ENCODE peak calls at places on chromosomes 13 and 19, in six cellular contexts. M, E, O, C, R and D are unnamed samples.
A peak's percentile ranks its signal among the peaks of the same experiment; 100 is the strongest.

GRCh38 chr19:2552859-2553258 is 76.9 kb downstream of the GADD45B start:
- DNase-seq in M (no peak), C (no peak), E (no peak), O (no peak), R (peak; percentile 65), D (no peak)

GRCh38 chr13:29676535-29676934 is 81.0 kb upstream of the SLC7A1 start:
- DNase-seq in R (peak; percentile 41), E (no peak), C (peak; percentile 29), O (no peak), M (no peak), D (no peak)

GRCh38 chr19:46859637-46860124 is 1.1 kb upstream of the ARHGAP35 start:
- DNase-seq in O (no peak), R (no peak), M (no peak), E (no peak), C (peak; percentile 55), D (no peak)

GRCh38 chr19:35134601-35135091 is at the start of gene LGI4:
- DNase-seq in E (no peak), O (no peak), R (no peak), C (no peak), M (no peak), D (no peak)

GRCh38 chr13:64332048-64332447 is 2898.1 kb downstream of the PCDH9 start:
- DNase-seq in R (no peak), O (no peak), E (no peak), M (no peak), C (peak; percentile 10), D (no peak)

GRCh38 chr13:97310809-97311436 is 88.8 kb downstream of the MBNL2 start:
- DNase-seq in O (no peak), M (no peak), E (no peak), R (no peak), C (no peak), D (no peak)

GRCh38 chr13:97574926-97575325 is 141.0 kb downstream of the RAP2A start:
- DNase-seq in E (peak; percentile 48), O (no peak), C (peak; percentile 52), M (peak; percentile 46), R (peak; percentile 56), D (peak; percentile 72)

GRCh38 chr13:20197361-20197834 is 4.7 kb upstream of the GJB2 start:
- DNase-seq in R (peak; percentile 59), C (peak; percentile 56), O (peak; percentile 62), E (no peak), M (no peak), D (no peak)

GRCh38 chr13:111158136-111158805 is 43.2 kb downstream of the ARHGEF7 start:
- DNase-seq in R (no peak), O (no peak), C (no peak), M (no peak), E (no peak), D (no peak)

GRCh38 chr19:58566989-58567388 is 6.1 kb downstream of the MZF1 start:
- DNase-seq in O (no peak), E (no peak), C (no peak), R (no peak), M (no peak), D (no peak)

GRCh38 chr19:14772995-14773394 is 5.4 kb downstream of the ADGRE2 start:
- DNase-seq in M (no peak), O (no peak), C (no peak), E (no peak), R (no peak), D (no peak)

GRCh38 chr13:106867249-106867648 is 299.3 kb upstream of the ARGLU1 start:
- DNase-seq in R (no peak), E (no peak), C (no peak), O (no peak), M (no peak), D (no peak)

GRCh38 chr13:94298346-94298745 is 181.1 kb downstream of the DCT start:
- DNase-seq in M (no peak), E (no peak), O (no peak), R (no peak), C (no peak), D (no peak)

GRCh38 chr13:108615241-108615640 is 14.2 kb upstream of the MYO16 start:
- DNase-seq in C (no peak), O (no peak), E (no peak), R (no peak), M (no peak), D (no peak)

GRCh38 chr13:113297370-113297871 is 382 bp downstream of the LAMP1 start:
- DNase-seq in E (no peak), R (peak; percentile 51), C (no peak), O (no peak), M (peak; percentile 24), D (peak; percentile 45)

GRCh38 chr13:74036373-74036772 is 97.8 kb downstream of the KLF12 start:
- DNase-seq in R (no peak), O (no peak), M (peak; percentile 97), C (no peak), E (no peak), D (peak; percentile 81)

GRCh38 chr19:52703917-52704316 is 30.9 kb downstream of the ZNF611 start:
- DNase-seq in O (no peak), M (no peak), R (no peak), C (no peak), E (no peak), D (no peak)

GRCh38 chr19:5567360-5567970 is at the start of gene TINCR:
- DNase-seq in C (no peak), R (no peak), O (no peak), E (peak; percentile 82), M (no peak), D (peak; percentile 71)

GRCh38 chr19:50349277-50350057 is 16.0 kb downstream of the NAPSA start:
- DNase-seq in M (no peak), C (no peak), R (no peak), O (no peak), E (no peak), D (no peak)

GRCh38 chr19:50341091-50341564 is 12.0 kb upstream of the KCNC3 start:
- DNase-seq in O (no peak), C (no peak), M (no peak), E (no peak), R (no peak), D (no peak)

GRCh38 chr19:50344661-50345318 is 15.6 kb upstream of the KCNC3 start:
- DNase-seq in M (no peak), O (no peak), E (no peak), R (no peak), C (no peak), D (no peak)
- H3K4me1 ChIP-seq in M (peaks cover 14% of the 10 kb centered on the region), O (peaks cover 2% of the 10 kb centered on the region), E (no peaks in the 10 kb centered on the region), R (no peaks in the 10 kb centered on the region), C (no peaks in the 10 kb centered on the region), D (no peaks in the 10 kb centered on the region)

GRCh38 chr19:50331187-50332013 is 2.2 kb upstream of the KCNC3 start:
- DNase-seq in E (peak; percentile 61), O (no peak), M (no peak), C (no peak), R (no peak), D (peak; percentile 82)

GRCh38 chr19:50333235-50333736 is 4.1 kb upstream of the KCNC3 start:
- DNase-seq in E (peak; percentile 93), O (peak; percentile 94), C (peak; percentile 67), M (peak; percentile 98), R (peak; percentile 41), D (peak; percentile 96)

GRCh38 chr19:50333737-50334617 is 4.8 kb upstream of the KCNC3 start:
- DNase-seq in M (peak; percentile 77), C (no peak), O (no peak), E (peak; percentile 94), R (peak; percentile 23), D (peak; percentile 67)

GRCh38 chr19:50332014-50332263 is 2.8 kb upstream of the KCNC3 start:
- DNase-seq in C (no peak), R (no peak), M (no peak), O (no peak), E (no peak), D (no peak)

GRCh38 chr19:50332264-50333038 is 3.3 kb upstream of the KCNC3 start:
- DNase-seq in R (no peak), M (peak; percentile 91), E (peak; percentile 66), O (no peak), C (no peak), D (peak; percentile 73)
- H4K91ac ChIP-seq in R (no peak overlapping the region), M (peak overlapping the region; percentile 100), E (peak overlapping the region; percentile 90), O (peak overlapping the region; percentile 76), C (no peak overlapping the region), D (peak overlapping the region; percentile 65)

DNA sequence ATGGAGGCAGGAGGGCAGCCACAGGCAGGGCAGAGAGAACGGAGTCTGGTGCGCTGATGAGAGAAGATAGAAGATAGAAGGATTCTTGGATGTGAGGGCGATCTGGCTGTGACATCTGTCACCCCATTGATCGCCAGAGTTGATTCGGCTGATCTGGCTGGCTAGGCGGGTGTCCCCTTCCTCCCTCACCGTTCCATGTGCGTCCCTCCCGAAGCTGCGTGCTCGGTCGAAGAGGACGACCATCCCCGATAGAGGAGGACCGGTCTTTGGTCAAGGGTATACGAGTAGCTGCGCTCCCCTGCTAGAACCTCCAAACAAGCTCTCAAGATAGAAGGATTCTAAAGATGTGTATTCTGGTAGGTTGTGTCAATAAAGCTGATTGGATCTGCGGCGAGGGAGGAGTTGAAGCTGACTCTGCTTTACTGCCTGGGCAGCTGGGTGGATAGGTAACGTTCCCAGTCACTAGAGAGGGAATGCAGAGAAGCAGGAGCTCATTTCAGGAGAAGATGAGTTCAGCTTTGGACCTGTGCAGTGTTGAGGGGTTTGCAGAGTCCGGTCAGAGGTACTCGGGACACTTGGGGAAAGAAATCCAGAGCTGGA is 5.1 kb downstream of the UBAC2 start:
- DNase-seq in R (no peak), M (no peak), E (peak; percentile 24), O (no peak), C (no peak), D (no peak)
- H3K4me1 ChIP-seq in R (peaks cover 7% of the 10 kb centered on the region), M (peaks cover 4% of the 10 kb centered on the region), E (peaks cover 1% of the 10 kb centered on the region), O (no peaks in the 10 kb centered on the region), C (peaks cover 2% of the 10 kb centered on the region), D (peaks cover 1% of the 10 kb centered on the region)

DNA sequence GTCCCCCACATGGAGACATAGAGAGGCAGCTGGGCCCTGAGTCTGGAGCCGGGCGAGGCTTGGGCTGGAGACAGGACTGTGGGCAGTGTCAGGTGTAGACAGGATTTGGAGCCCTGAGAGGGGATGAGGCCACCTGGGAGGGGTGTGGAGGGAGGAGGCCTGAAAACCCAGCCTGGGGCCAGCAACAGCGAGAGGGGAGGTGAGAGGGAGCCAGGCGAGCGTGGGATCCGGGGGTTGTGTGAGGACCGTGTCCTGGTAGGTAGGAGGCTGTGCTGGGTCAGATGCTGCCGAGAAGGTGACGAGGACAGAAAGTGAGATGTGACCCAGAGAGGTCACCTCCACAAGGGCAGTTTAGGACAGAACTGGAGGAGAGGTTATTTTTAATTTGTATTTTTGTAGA is 7.4 kb downstream of the MPND start:
- DNase-seq in C (no peak), O (no peak), E (no peak), M (no peak), R (no peak), D (no peak)
- H4K91ac ChIP-seq in C (no peak overlapping the region), O (no peak overlapping the region), E (no peak overlapping the region), M (no peak overlapping the region), R (no peak overlapping the region), D (no peak overlapping the region)

DNA sequence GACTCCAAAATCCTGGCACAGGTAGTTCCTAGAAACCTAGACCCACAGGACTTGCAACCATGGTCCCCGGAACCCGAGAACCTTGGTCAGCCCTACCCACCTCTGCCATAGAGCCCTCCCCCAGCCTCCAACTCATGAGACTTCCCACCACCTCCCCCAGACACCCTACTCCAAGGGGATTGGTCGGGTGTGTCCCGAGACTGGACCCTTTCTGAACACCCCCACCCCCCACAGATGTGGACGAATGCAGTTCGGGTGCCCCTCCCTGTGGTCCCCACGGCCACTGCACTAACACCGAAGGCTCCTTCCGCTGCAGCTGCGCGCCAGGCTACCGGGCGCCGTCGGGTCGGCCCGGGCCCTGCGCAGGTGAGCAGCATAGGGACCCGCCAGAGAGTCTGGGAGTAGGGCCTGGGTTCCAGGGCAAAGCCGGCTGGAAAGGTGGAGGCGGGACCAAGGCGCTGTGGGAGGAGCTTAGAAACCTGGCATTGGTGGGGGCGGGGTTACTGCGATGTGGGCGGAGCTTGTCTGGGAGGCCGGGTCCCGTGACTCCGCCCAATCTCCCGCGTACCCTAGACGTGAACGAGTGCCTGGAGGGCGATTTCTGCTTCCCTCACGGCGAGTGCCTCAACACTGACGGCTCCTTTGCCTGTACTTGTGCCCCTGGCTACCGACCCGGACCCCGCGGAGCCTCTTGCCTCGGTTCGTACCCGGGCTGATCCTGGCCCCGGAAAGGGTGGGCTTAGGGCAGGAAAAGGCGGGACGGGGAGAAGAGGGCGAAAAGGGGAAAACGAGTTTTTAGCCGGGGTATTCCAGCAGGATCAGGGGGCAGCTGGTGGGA is 11.9 kb downstream of the LTBP4 start:
- DNase-seq in O (no peak), R (peak; percentile 66), E (peak; percentile 99), M (no peak), C (no peak), D (peak; percentile 87)
- H3K4me1 ChIP-seq in O (no peaks in the 10 kb centered on the region), R (peaks cover 22% of the 10 kb centered on the region), E (peaks cover 13% of the 10 kb centered on the region), M (peaks cover 12% of the 10 kb centered on the region), C (peaks cover 12% of the 10 kb centered on the region), D (no peaks in the 10 kb centered on the region)